ENCODE peak calls at places on chromosomes 12 and 14, in nine cellular contexts. G is cardiac muscle cell; J is psoas muscle; X is aorta; T is ascending aorta; H is CD8-positive, alpha-beta T cell; S is body of pancreas; Y is MM.1S; L is AG04450. U is an unnamed sample.

GRCh38 chr12:132955094-132955932 is 793 bp downstream of the ZNF605 start:
- DNase-seq in G (peak), J (peak), X (peak), T (no peak), H (no peak), S (peak), Y (no peak), L (peak), U (peak)

GRCh38 chr12:55755246-55755645 is 12.3 kb downstream of the GDF11 start:
- DNase-seq in G (no peak), J (no peak), X (no peak), T (no peak), H (no peak), S (no peak), Y (no peak), L (no peak), U (no peak)

GRCh38 chr12:75545636-75546035 is 34.2 kb upstream of the KRR1 start:
- DNase-seq in G (no peak), J (no peak), X (no peak), T (no peak), H (no peak), S (no peak), Y (no peak), L (no peak), U (no peak)

GRCh38 chr12:126033746-126034145 is 968.5 kb downstream of the AACS start:
- DNase-seq in G (no peak), J (no peak), X (no peak), T (no peak), H (no peak), S (no peak), Y (no peak), L (no peak), U (no peak)

GRCh38 chr12:6613015-6613775 is 6.0 kb upstream of the CHD4 start:
- DNase-seq in G (peak), J (peak), X (peak), T (peak), H (peak), S (peak), Y (peak), L (no peak), U (peak)

GRCh38 chr12:103680591-103681065 is 93.6 kb downstream of the STAB2 start:
- DNase-seq in G (peak), J (peak), X (peak), T (peak), H (no peak), S (peak), Y (no peak), L (no peak), U (no peak)

GRCh38 chr14:68561531-68562007 is 231.3 kb downstream of the ZFP36L1 start:
- DNase-seq in G (no peak), J (no peak), X (no peak), T (no peak), H (no peak), S (no peak), Y (no peak), L (no peak), U (peak)

GRCh38 chr14:21267431-21267845 is 1.8 kb downstream of the HNRNPC start:
- DNase-seq in G (no peak), J (no peak), X (no peak), T (no peak), H (no peak), S (no peak), Y (peak), L (no peak), U (no peak)

GRCh38 chr12:108664338-108665258 is 30.9 kb upstream of the SELPLG start:
- DNase-seq in G (peak), J (peak), X (peak), T (peak), H (peak), S (peak), Y (peak), L (peak), U (peak)
- H3K4me3 ChIP-seq in G (no peak), J (no peak), X (no peak), T (peak), H (no peak), S (no peak), Y (peak), L (no peak), U (no peak)

GRCh38 chr12:52539024-52539820 is 13.7 kb downstream of the KRT71 start:
- DNase-seq in G (no peak), J (no peak), X (no peak), T (no peak), H (no peak), S (no peak), Y (no peak), L (peak), U (no peak)
- H3K27ac ChIP-seq in G (no peak), J (no peak), X (no peak), T (no peak), H (no peak), S (no peak), Y (no peak), L (no peak), U (no peak)

GRCh38 chr14:103712633-103713247 is 2.5 kb downstream of the XRCC3 start:
- DNase-seq in G (no peak), J (no peak), X (no peak), T (no peak), H (no peak), S (peak), Y (no peak), L (no peak), U (peak)
- H3K4me3 ChIP-seq in G (no peak), J (no peak), X (no peak), T (peak), H (no peak), S (no peak), Y (no peak), L (no peak), U (no peak)

GRCh38 chr14:22872833-22873520 is 1.4 kb downstream of the LRP10 start:
- DNase-seq in G (no peak), J (no peak), X (no peak), T (no peak), H (no peak), S (no peak), Y (no peak), L (no peak), U (no peak)
- H3K27ac ChIP-seq in G (peak), J (peak), X (no peak), T (peak), H (peak), S (no peak), Y (no peak), L (peak), U (peak)

DNA sequence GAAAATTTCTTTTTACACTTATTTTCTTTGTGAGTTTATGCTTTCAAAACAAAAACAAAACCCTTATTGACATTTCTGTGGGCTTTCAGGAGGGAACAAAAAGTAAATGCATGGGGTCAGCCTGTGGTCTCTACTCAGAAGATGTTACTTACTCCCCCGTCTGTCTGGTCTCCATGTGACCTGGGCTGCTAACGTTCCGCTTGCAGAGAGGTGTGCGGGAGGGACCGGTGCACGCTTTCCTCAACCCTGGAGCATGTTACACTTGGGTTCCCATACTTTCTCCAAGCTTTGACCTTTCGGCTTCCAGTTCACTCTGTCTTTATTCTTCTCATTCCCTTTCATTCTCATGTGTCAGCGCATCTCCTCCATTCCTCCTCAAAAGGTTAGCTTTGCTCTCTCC is 36.5 kb downstream of the ZC3H14 start:
- DNase-seq in G (no peak), J (no peak), X (no peak), T (no peak), H (no peak), S (no peak), Y (no peak), L (no peak), U (no peak)
- H3K4me3 ChIP-seq in G (no peak), J (no peak), X (no peak), T (no peak), H (no peak), S (no peak), Y (no peak), L (no peak), U (no peak)

DNA sequence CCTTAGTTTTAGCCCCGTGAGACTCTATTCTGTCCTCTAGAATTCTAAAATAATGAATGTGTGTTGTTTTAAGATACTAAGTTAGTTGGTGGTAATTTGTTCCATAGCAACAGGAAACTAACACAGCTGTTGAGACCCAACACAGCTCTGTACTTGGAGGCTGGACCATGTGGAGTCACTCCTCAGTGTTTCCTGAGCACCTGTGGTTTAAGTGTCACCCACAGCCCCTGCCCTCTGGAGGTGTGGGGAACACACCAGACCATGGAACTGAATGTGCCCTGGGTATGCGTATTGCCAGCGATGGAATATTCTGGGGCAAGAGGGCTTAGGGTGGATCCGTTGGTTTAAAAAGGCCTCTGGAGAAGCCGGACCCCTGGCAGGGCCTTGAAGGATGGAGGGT is 16.6 kb upstream of the GPR68 start:
- DNase-seq in G (no peak), J (no peak), X (no peak), T (no peak), H (peak), S (no peak), Y (no peak), L (no peak), U (no peak)
- H3K27ac ChIP-seq in G (no peak), J (no peak), X (no peak), T (no peak), H (no peak), S (no peak), Y (no peak), L (no peak), U (no peak)

GRCh38 chr14:26917086-26917485 is 319.3 kb upstream of the NOVA1 start:
- DNase-seq in G (peak), J (no peak), X (no peak), T (no peak), H (no peak), S (peak), Y (no peak), L (no peak), U (no peak)
- H3K4me3 ChIP-seq in G (no peak), J (no peak), X (no peak), T (no peak), H (no peak), S (no peak), Y (no peak), L (no peak), U (no peak)

GRCh38 chr12:118641249-118641648 is 264.9 kb downstream of the SUDS3 start:
- DNase-seq in G (no peak), J (no peak), X (no peak), T (no peak), H (no peak), S (no peak), Y (no peak), L (no peak), U (no peak)

GRCh38 chr12:118633071-118633470 is 256.7 kb downstream of the SUDS3 start:
- DNase-seq in G (peak), J (no peak), X (no peak), T (no peak), H (no peak), S (no peak), Y (no peak), L (no peak), U (no peak)

DNA sequence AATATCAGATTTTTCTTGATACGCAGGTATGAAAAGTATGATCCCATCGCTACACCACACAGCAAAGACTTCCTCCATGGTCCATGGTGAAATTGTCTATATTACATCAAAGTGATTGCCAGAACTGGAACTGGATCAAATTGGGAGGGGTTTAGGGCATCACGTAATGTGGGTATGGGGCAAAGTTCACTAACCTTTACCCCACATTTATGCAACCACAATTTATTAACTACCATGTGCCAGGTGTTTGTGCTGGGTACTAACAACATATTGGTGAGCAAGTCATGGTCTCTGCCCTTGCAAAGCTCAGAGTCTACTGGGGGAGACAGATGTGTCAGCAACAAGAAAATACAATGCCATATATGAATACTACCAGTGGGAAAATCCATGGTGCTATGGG is 258.9 kb downstream of the SUDS3 start:
- DNase-seq in G (no peak), J (no peak), X (no peak), T (no peak), H (no peak), S (no peak), Y (no peak), L (no peak), U (no peak)
- H3K27ac ChIP-seq in G (no peak), J (no peak), X (no peak), T (no peak), H (no peak), S (no peak), Y (no peak), L (no peak), U (no peak)

DNA sequence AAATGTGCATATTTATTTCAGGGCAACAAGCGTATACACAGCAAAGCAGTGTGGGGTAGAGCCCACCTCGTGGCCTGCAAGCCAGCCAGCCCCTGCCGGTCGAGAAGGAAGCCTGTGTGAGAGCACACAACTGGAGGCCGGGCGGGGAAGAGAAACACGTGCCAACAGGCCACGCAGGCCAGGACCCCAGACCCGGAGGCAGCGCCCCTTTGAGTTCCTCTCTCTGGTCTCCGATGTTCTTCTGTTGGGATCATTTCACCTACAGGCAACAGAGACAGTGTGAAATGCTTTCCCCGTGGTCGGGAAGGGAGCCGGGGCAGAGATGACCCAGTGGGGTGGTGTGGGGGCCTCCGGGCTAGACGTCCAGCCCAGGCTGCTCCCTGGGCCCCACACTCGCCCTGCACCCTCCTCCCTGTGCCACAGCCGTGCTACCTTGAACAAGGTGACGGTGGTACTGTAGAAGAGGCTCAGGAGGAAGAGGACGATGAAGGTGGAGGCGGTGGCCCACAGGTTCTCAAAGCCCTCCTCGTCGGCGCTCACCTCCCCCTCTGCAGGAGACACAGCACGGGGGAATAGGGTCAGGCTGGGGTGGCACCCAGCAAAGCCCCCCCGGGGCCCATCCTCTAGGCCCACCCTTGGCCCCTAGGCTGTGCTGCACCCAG is 325.5 kb downstream of the TMEM121 start:
- DNase-seq in G (no peak), J (no peak), X (peak), T (no peak), H (peak), S (no peak), Y (no peak), L (no peak), U (no peak)
- H3K4me3 ChIP-seq in G (no peak), J (no peak), X (no peak), T (no peak), H (no peak), S (no peak), Y (no peak), L (no peak), U (no peak)

U was measured in stomach.